ENCODE peak calls at places on chromosomes 11 and 22, in six cellular contexts. One of them, this sample, is unnamed.

GRCh38 chr11:134050541-134051383 is 18.1 kb upstream of the JAM3 start:
- DNase-seq in fibroblast of lung: peak; percentile 56
- DNase-seq in adrenal gland: peak; percentile 82
- DNase-seq in Caco-2: peak; percentile 86
- DNase-seq in Calu3: peak; percentile 64
- DNase-seq in prostate gland: peak; percentile 60
- DNase-seq in this sample: peak; percentile 75

GRCh38 chr11:123261345-123262106 is 66.5 kb upstream of the CLMP start:
- DNase-seq in fibroblast of lung: peak; percentile 71
- DNase-seq in Calu3: peak; percentile 82
- DNase-seq in Caco-2: peak; percentile 91
- DNase-seq in adrenal gland: peak; percentile 90
- DNase-seq in prostate gland: peak; percentile 54
- DNase-seq in this sample: peak; percentile 90

GRCh38 chr11:43410394-43410793 is 51.7 kb downstream of the TTC17 start:
- DNase-seq in prostate gland: no peak
- DNase-seq in adrenal gland: no peak
- DNase-seq in Calu3: peak; percentile 3
- DNase-seq in fibroblast of lung: no peak
- DNase-seq in Caco-2: peak; percentile 72
- DNase-seq in this sample: no peak

GRCh38 chr11:79336740-79337517 is 103.9 kb downstream of the TENM4 start:
- DNase-seq in adrenal gland: no peak
- DNase-seq in fibroblast of lung: peak; percentile 33
- DNase-seq in Calu3: no peak
- DNase-seq in Caco-2: no peak
- DNase-seq in prostate gland: no peak
- DNase-seq in this sample: no peak

GRCh38 chr11:134837887-134838232 is 425.8 kb upstream of the B3GAT1 start:
- DNase-seq in Caco-2: no peak
- DNase-seq in prostate gland: no peak
- DNase-seq in adrenal gland: no peak
- DNase-seq in fibroblast of lung: no peak
- DNase-seq in Calu3: no peak
- DNase-seq in this sample: no peak

GRCh38 chr11:43923327-43924111 is 18.9 kb upstream of the C11orf96 start:
- DNase-seq in Calu3: no peak
- DNase-seq in adrenal gland: peak; percentile 77
- DNase-seq in Caco-2: peak; percentile 44
- DNase-seq in fibroblast of lung: peak; percentile 95
- DNase-seq in prostate gland: no peak
- DNase-seq in this sample: no peak

GRCh38 chr11:94641167-94641761 is 74.1 kb downstream of the PIWIL4 start:
- DNase-seq in Calu3: no peak
- DNase-seq in Caco-2: no peak
- DNase-seq in prostate gland: no peak
- DNase-seq in fibroblast of lung: no peak
- DNase-seq in adrenal gland: no peak
- DNase-seq in this sample: no peak

GRCh38 chr11:75768909-75769771 is 562 bp downstream of the DGAT2 start:
- DNase-seq in Caco-2: no peak
- DNase-seq in fibroblast of lung: no peak
- DNase-seq in prostate gland: peak; percentile 13
- DNase-seq in Calu3: no peak
- DNase-seq in adrenal gland: no peak
- DNase-seq in this sample: no peak

GRCh38 chr11:11931461-11932055 is 76.9 kb downstream of the DKK3 start:
- DNase-seq in adrenal gland: peak; percentile 40
- DNase-seq in fibroblast of lung: peak; percentile 84
- DNase-seq in prostate gland: peak; percentile 12
- DNase-seq in Calu3: peak; percentile 20
- DNase-seq in Caco-2: peak; percentile 39
- DNase-seq in this sample: no peak

GRCh38 chr22:37457093-37457893 is 28.9 kb downstream of the MFNG start:
- DNase-seq in Caco-2: peak; percentile 92
- DNase-seq in prostate gland: peak; percentile 69
- DNase-seq in Calu3: peak; percentile 95
- DNase-seq in adrenal gland: peak; percentile 88
- DNase-seq in fibroblast of lung: peak; percentile 53
- DNase-seq in this sample: peak; percentile 85

GRCh38 chr22:33163815-33164214 is 105.6 kb upstream of the SYN3 start:
- DNase-seq in Calu3: no peak
- DNase-seq in fibroblast of lung: no peak
- DNase-seq in prostate gland: no peak
- DNase-seq in adrenal gland: no peak
- DNase-seq in Caco-2: no peak
- DNase-seq in this sample: no peak

GRCh38 chr11:122984186-122985011 is 2.8 kb upstream of the BSX start:
- DNase-seq in adrenal gland: no peak
- DNase-seq in prostate gland: no peak
- DNase-seq in Caco-2: no peak
- DNase-seq in fibroblast of lung: peak; percentile 8
- DNase-seq in Calu3: peak; percentile 7
- DNase-seq in this sample: no peak

GRCh38 chr11:44779736-44780520 is 53.2 kb downstream of the TSPAN18 start:
- DNase-seq in Caco-2: no peak
- DNase-seq in prostate gland: no peak
- DNase-seq in adrenal gland: no peak
- DNase-seq in Calu3: no peak
- DNase-seq in fibroblast of lung: no peak
- DNase-seq in this sample: no peak

GRCh38 chr11:110472858-110473257 is 43.1 kb downstream of the FDX1 start:
- DNase-seq in prostate gland: no peak
- DNase-seq in adrenal gland: peak; percentile 80
- DNase-seq in Caco-2: no peak
- DNase-seq in Calu3: peak; percentile 26
- DNase-seq in fibroblast of lung: peak; percentile 56
- DNase-seq in this sample: no peak

GRCh38 chr11:69970785-69971535 is 107.2 kb upstream of the ANO1 start:
- DNase-seq in adrenal gland: no peak
- DNase-seq in Caco-2: no peak
- DNase-seq in prostate gland: no peak
- DNase-seq in Calu3: no peak
- DNase-seq in fibroblast of lung: no peak
- DNase-seq in this sample: no peak

GRCh38 chr22:28243539-28243938 is 324.5 kb upstream of the PITPNB start:
- DNase-seq in prostate gland: no peak
- DNase-seq in adrenal gland: no peak
- DNase-seq in Calu3: no peak
- DNase-seq in fibroblast of lung: peak; percentile 23
- DNase-seq in Caco-2: no peak
- DNase-seq in this sample: no peak

GRCh38 chr22:48510599-48510998 is 1317.1 kb downstream of the BRD1 start:
- DNase-seq in Caco-2: no peak
- DNase-seq in prostate gland: no peak
- DNase-seq in adrenal gland: no peak
- DNase-seq in Calu3: no peak
- DNase-seq in fibroblast of lung: no peak
- DNase-seq in this sample: no peak

GRCh38 chr22:38497869-38498268 is 8.2 kb downstream of the DDX17 start:
- DNase-seq in fibroblast of lung: no peak
- DNase-seq in Calu3: no peak
- DNase-seq in adrenal gland: no peak
- DNase-seq in Caco-2: no peak
- DNase-seq in prostate gland: no peak
- DNase-seq in this sample: no peak

GRCh38 chr11:123421589-123421988 is 8.5 kb upstream of the GRAMD1B start:
- DNase-seq in Calu3: no peak
- DNase-seq in Caco-2: no peak
- DNase-seq in adrenal gland: no peak
- DNase-seq in fibroblast of lung: no peak
- DNase-seq in prostate gland: no peak
- DNase-seq in this sample: no peak

GRCh38 chr22:30822216-30823014 is 127.7 kb downstream of the OSBP2 start:
- DNase-seq in Calu3: no peak
- DNase-seq in adrenal gland: no peak
- DNase-seq in fibroblast of lung: no peak
- DNase-seq in Caco-2: peak; percentile 34
- DNase-seq in prostate gland: no peak
- DNase-seq in this sample: peak; percentile 16

GRCh38 chr11:126561327-126561893 is 205.9 kb downstream of the ST3GAL4 start:
- DNase-seq in fibroblast of lung: peak; percentile 65
- DNase-seq in adrenal gland: peak; percentile 50
- DNase-seq in prostate gland: peak; percentile 20
- DNase-seq in Caco-2: peak; percentile 73
- DNase-seq in Calu3: peak; percentile 32
- DNase-seq in this sample: peak; percentile 77

GRCh38 chr11:107858217-107859070 is at the start of gene SLC35F2:
- DNase-seq in Caco-2: peak; percentile 91
- DNase-seq in Calu3: peak; percentile 76
- DNase-seq in fibroblast of lung: peak; percentile 42
- DNase-seq in prostate gland: peak; percentile 67
- DNase-seq in adrenal gland: peak; percentile 37
- DNase-seq in this sample: peak; percentile 50
- TF ChIP-seq CTCF in Caco-2: no peak
- TF ChIP-seq CTCF in Calu3: no peak
- TF ChIP-seq CTCF in fibroblast of lung: no peak
- TF ChIP-seq CTCF in prostate gland: no peak
- TF ChIP-seq CTCF in adrenal gland: no peak
- TF ChIP-seq CTCF in this sample: no peak

DNA sequence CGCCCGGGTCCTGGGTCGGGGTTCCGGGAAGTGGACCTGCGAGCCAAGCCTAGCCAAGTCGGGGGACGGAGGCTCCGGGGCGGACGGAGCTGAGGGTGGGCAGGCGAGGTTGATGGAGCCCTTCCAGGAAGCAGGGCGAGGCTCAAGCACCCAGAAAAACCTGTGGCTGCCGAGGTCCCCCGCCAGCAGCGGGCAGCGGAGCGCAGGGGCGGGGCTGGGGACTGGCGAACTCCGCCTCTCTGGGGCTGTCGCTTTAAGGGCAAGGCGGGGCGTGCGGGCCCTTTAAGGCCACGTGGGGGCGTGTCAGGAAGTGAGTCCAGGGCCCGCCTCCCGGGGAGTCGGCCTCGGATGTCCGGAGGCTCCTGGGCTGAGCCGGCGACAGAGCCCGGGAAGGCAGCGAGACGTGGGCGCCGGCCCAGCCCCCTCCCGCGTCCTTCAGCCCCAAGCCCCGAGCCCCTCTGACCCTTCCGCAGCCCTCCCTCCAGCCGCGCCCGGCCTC is at the start of gene SLC35C1:
- DNase-seq in Caco-2: peak; percentile 99
- DNase-seq in adrenal gland: peak; percentile 97
- DNase-seq in Calu3: peak; percentile 98
- DNase-seq in prostate gland: peak; percentile 97
- DNase-seq in fibroblast of lung: peak; percentile 92
- DNase-seq in this sample: peak; percentile 95
- TF ChIP-seq CTCF in Caco-2: no peak
- TF ChIP-seq CTCF in adrenal gland: no peak
- TF ChIP-seq CTCF in Calu3: no peak
- TF ChIP-seq CTCF in prostate gland: no peak
- TF ChIP-seq CTCF in fibroblast of lung: no peak
- TF ChIP-seq CTCF in this sample: no peak

GRCh38 chr22:26606611-26607010 is 11.2 kb downstream of the CRYBB1 start:
- DNase-seq in prostate gland: no peak
- DNase-seq in fibroblast of lung: peak; percentile 44
- DNase-seq in Calu3: no peak
- DNase-seq in adrenal gland: no peak
- DNase-seq in Caco-2: no peak
- DNase-seq in this sample: no peak

GRCh38 chr22:26601726-26602125 is 11.8 kb upstream of the TPST2 start:
- DNase-seq in fibroblast of lung: no peak
- DNase-seq in adrenal gland: no peak
- DNase-seq in Caco-2: no peak
- DNase-seq in Calu3: no peak
- DNase-seq in prostate gland: no peak
- DNase-seq in this sample: no peak

GRCh38 chr22:26608129-26608528 is 9.7 kb downstream of the CRYBB1 start:
- DNase-seq in adrenal gland: no peak
- DNase-seq in Calu3: no peak
- DNase-seq in fibroblast of lung: no peak
- DNase-seq in prostate gland: no peak
- DNase-seq in Caco-2: no peak
- DNase-seq in this sample: no peak

GRCh38 chr22:26602127-26602526 is 12.2 kb upstream of the TPST2 start:
- DNase-seq in Caco-2: no peak
- DNase-seq in adrenal gland: no peak
- DNase-seq in fibroblast of lung: no peak
- DNase-seq in Calu3: no peak
- DNase-seq in prostate gland: no peak
- DNase-seq in this sample: no peak

GRCh38 chr22:26604368-26604767 is 13.5 kb downstream of the CRYBB1 start:
- DNase-seq in Caco-2: no peak
- DNase-seq in fibroblast of lung: no peak
- DNase-seq in adrenal gland: no peak
- DNase-seq in prostate gland: no peak
- DNase-seq in Calu3: no peak
- DNase-seq in this sample: no peak
- TF ChIP-seq CTCF in Caco-2: no peak
- TF ChIP-seq CTCF in fibroblast of lung: no peak
- TF ChIP-seq CTCF in adrenal gland: no peak
- TF ChIP-seq CTCF in prostate gland: no peak
- TF ChIP-seq CTCF in Calu3: no peak
- TF ChIP-seq CTCF in this sample: no peak

DNA sequence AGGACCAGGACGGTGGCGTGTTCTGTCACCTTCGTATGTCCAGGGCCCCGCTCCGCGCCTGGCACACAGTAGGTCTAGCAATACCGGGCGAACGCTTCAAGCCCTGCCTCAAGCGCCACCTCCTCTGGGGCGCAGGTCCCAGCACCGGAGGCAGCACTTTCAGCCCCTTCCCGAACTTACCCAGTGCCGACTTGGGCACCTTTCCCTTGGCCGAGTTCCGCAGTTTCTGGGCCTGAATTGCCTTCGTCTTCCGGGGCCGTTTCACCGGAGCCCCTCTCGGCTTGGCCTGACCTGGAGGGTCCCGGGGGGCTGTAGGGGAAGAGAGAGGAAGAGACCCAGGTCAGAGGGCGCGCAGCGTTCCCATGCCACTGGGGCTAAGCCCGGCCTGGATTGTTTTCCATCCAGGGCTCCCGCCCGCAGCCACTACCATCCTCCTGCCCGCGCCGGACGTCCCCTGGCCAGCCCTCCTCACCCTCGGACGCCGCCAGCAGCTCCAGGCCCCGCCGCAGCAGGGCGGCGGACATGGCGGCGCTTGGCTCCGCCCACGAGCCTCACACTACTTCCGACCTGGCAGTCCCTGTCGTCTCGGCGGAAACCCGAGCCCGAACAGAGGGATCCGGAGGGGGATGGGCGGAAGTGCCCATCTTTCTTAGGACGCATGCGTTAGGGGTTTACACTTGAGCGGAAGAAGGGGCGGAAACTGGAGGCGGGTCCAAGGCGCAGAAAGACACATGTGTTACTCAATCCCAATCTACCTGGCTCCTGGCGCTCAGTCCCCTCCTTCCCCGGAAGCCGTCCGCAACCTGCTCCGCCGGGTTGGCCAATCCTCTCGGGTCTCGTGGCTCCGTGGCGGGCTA is at the start of gene RPS19BP1:
- DNase-seq in Caco-2: peak; percentile 99
- DNase-seq in prostate gland: peak; percentile 100
- DNase-seq in Calu3: peak; percentile 99
- DNase-seq in adrenal gland: peak; percentile 100
- DNase-seq in fibroblast of lung: peak; percentile 99
- DNase-seq in this sample: peak; percentile 98
- TF ChIP-seq CTCF in Caco-2: no peak
- TF ChIP-seq CTCF in prostate gland: no peak
- TF ChIP-seq CTCF in Calu3: no peak
- TF ChIP-seq CTCF in adrenal gland: peak; percentile 23
- TF ChIP-seq CTCF in fibroblast of lung: no peak
- TF ChIP-seq CTCF in this sample: no peak